ENCODE peak calls at places on chromosomes 13 and 19, in five cellular contexts. U is iPS-NIHi11; N is stimulated activated CD4-positive, alpha-beta T cell treated with anti-CD3 and anti-CD28 coated beads, Interleukin-4, amount 100 ng/mL, for 48 hours; E is AG04450; P is HTR-8/SVneo. L is an unnamed sample.

GRCh38 chr19:1883784-1884183 is 1.5 kb downstream of the ABHD17A start:
- DNase-seq in P (no peak), U (no peak), N (no peak), E (no peak), L (no peak)

GRCh38 chr13:53775807-53776206 is 747.2 kb downstream of the OLFM4 start:
- DNase-seq in N (no peak), U (no peak), E (no peak), P (no peak), L (no peak)

GRCh38 chr13:23496255-23496654 is 62.8 kb upstream of the SACS start:
- DNase-seq in N (no peak), U (no peak), E (no peak), P (no peak), L (no peak)

GRCh38 chr19:3179739-3180293 is 1.2 kb downstream of the S1PR4 start:
- DNase-seq in U (no peak), P (no peak), N (peak), E (no peak), L (no peak)

GRCh38 chr19:334296-335071 is 10.1 kb downstream of the MIER2 start:
- DNase-seq in U (no peak), E (no peak), N (no peak), P (no peak), L (no peak)

GRCh38 chr13:43908156-43909126 is 28.7 kb downstream of the LACC1 start:
- DNase-seq in U (no peak), N (no peak), P (peak), E (peak), L (peak)

GRCh38 chr13:84137292-84137691 is 255.0 kb upstream of the SLITRK1 start:
- DNase-seq in N (peak), U (no peak), P (no peak), E (no peak), L (no peak)

GRCh38 chr19:40703029-40703755 is 12.7 kb upstream of the NUMBL start:
- DNase-seq in N (no peak), U (no peak), E (no peak), P (no peak), L (no peak)

GRCh38 chr19:29502581-29502850 is 23.3 kb upstream of the VSTM2B start:
- DNase-seq in N (no peak), P (no peak), U (no peak), E (no peak), L (no peak)

GRCh38 chr13:113552079-113552478 is 32.5 kb upstream of the TFDP1 start:
- DNase-seq in U (no peak), P (no peak), N (no peak), E (no peak), L (no peak)

GRCh38 chr13:41356788-41357187 is 45.7 kb downstream of the NAA16 start:
- DNase-seq in P (no peak), N (no peak), E (no peak), U (no peak), L (no peak)

GRCh38 chr13:39159971-39160370 is 121.7 kb downstream of the NHLRC3 start:
- DNase-seq in E (no peak), U (no peak), N (no peak), P (no peak), L (no peak)

GRCh38 chr13:77507931-77508776 is 27.4 kb upstream of the SCEL start:
- DNase-seq in N (no peak), U (peak), P (peak), E (no peak), L (no peak)

GRCh38 chr19:29079331-29079730 is 133.6 kb downstream of the UQCRFS1 start:
- DNase-seq in P (no peak), E (no peak), N (no peak), U (no peak), L (no peak)

GRCh38 chr19:51301266-51301665 is 10.2 kb upstream of the IGLON5 start:
- DNase-seq in E (no peak), P (no peak), N (no peak), U (no peak), L (no peak)

GRCh38 chr13:110552767-110553166 is 8.8 kb downstream of the RAB20 start:
- DNase-seq in U (no peak), E (no peak), N (no peak), P (no peak), L (no peak)

GRCh38 chr19:21483589-21484170 is 21.7 kb upstream of the ZNF429 start:
- DNase-seq in N (peak), U (peak), E (no peak), P (no peak), L (no peak)

GRCh38 chr13:39417131-39417530 is 185.9 kb downstream of the LHFPL6 start:
- DNase-seq in E (no peak), N (no peak), U (peak), P (no peak), L (no peak)

GRCh38 chr19:50957587-50957986 is 4.7 kb upstream of the KLK5 start:
- DNase-seq in E (no peak), P (no peak), U (no peak), N (no peak), L (no peak)

GRCh38 chr19:31784631-31785237 is 435.5 kb upstream of the TSHZ3 start:
- DNase-seq in E (no peak), U (no peak), P (no peak), N (no peak), L (no peak)

GRCh38 chr19:55620410-55620809 is 4.0 kb downstream of the ZNF784 start:
- DNase-seq in U (no peak), N (no peak), E (no peak), P (no peak), L (no peak)

GRCh38 chr13:39605677-39606320 is 2.8 kb upstream of the LHFPL6 start:
- DNase-seq in E (no peak), P (no peak), U (no peak), N (no peak), L (no peak)

GRCh38 chr13:73922728-73923393 is 211.3 kb downstream of the KLF12 start:
- DNase-seq in E (no peak), P (no peak), U (no peak), N (no peak), L (no peak)

GRCh38 chr19:55391191-55391670 is 5.5 kb downstream of the RPL28 start:
- DNase-seq in E (no peak), P (no peak), N (no peak), U (no peak), L (no peak)

GRCh38 chr13:92838786-92839185 is 387.8 kb upstream of the GPC6 start:
- DNase-seq in E (peak), N (no peak), P (peak), U (no peak), L (peak)

GRCh38 chr19:54189020-54189667 is at the start of gene MBOAT7:
- DNase-seq in N (no peak), P (no peak), E (no peak), U (peak), L (no peak)

GRCh38 chr13:113926301-113926761 is 47.5 kb downstream of the C13orf46 start:
- DNase-seq in P (no peak), U (no peak), N (no peak), E (no peak), L (no peak)

GRCh38 chr19:10618846-10619245 is 6.5 kb upstream of the SLC44A2 start:
- DNase-seq in N (no peak), E (no peak), U (no peak), P (no peak), L (no peak)

GRCh38 chr13:79393564-79394249 is 12.3 kb downstream of the RBM26 start:
- DNase-seq in N (peak), U (no peak), E (no peak), P (no peak), L (peak)

GRCh38 chr19:52473655-52474350 is 20.4 kb downstream of the ZNF578 start:
- DNase-seq in E (no peak), N (no peak), U (no peak), P (no peak), L (no peak)

GRCh38 chr19:50184196-50184595 is 19.2 kb upstream of the MYH14 start:
- DNase-seq in U (no peak), E (no peak), N (no peak), P (no peak), L (no peak)

GRCh38 chr19:10742494-10742893 is 24.6 kb downstream of the DNM2 start:
- DNase-seq in U (no peak), E (no peak), P (no peak), N (no peak), L (no peak)

GRCh38 chr19:56403261-56403660 is 871 bp upstream of the ZNF583 start:
- DNase-seq in P (no peak), E (peak), U (no peak), N (no peak), L (no peak)

GRCh38 chr13:107329991-107330390 is 762.1 kb upstream of the ARGLU1 start:
- DNase-seq in E (no peak), U (no peak), N (no peak), P (no peak), L (no peak)

L was measured in brain pericyte.